ENCODE peak calls at places on chromosomes 12 and 14, in ten cellular contexts. One of them, this sample, is unnamed.

GRCh38 chr12:67433393-67434175 is 164.4 kb downstream of the CAND1 start:
- DNase-seq in lung microvascular endothelial cell: no peak
- DNase-seq in NCI-H2081: no peak
- DNase-seq in H54: peak
- DNase-seq in NCI-H1048: no peak
- DNase-seq in activated naive CD8-positive, alpha-beta T cell treated with anti-CD3 and anti-CD28 coated beads, Interleukin-2, amount 10 ng/mL, durations not matched to agents 7 days and 5 days: no peak
- DNase-seq in NCI-H1694: no peak
- DNase-seq in GM04504: no peak
- DNase-seq in AG04450: no peak
- DNase-seq in tibial nerve: no peak
- DNase-seq in this sample: no peak

GRCh38 chr12:57091633-57092528 is 3.0 kb downstream of the NAB2 start:
- DNase-seq in lung microvascular endothelial cell: no peak
- DNase-seq in NCI-H2081: no peak
- DNase-seq in H54: no peak
- DNase-seq in NCI-H1048: no peak
- DNase-seq in activated naive CD8-positive, alpha-beta T cell treated with anti-CD3 and anti-CD28 coated beads, Interleukin-2, amount 10 ng/mL, durations not matched to agents 7 days and 5 days: no peak
- DNase-seq in NCI-H1694: no peak
- DNase-seq in GM04504: no peak
- DNase-seq in AG04450: no peak
- DNase-seq in tibial nerve: no peak
- DNase-seq in this sample: no peak

GRCh38 chr14:95666450-95666849 is 19.8 kb upstream of the TCL1B start:
- DNase-seq in lung microvascular endothelial cell: no peak
- DNase-seq in NCI-H2081: no peak
- DNase-seq in H54: no peak
- DNase-seq in NCI-H1048: no peak
- DNase-seq in activated naive CD8-positive, alpha-beta T cell treated with anti-CD3 and anti-CD28 coated beads, Interleukin-2, amount 10 ng/mL, durations not matched to agents 7 days and 5 days: no peak
- DNase-seq in NCI-H1694: no peak
- DNase-seq in GM04504: no peak
- DNase-seq in AG04450: no peak
- DNase-seq in tibial nerve: no peak
- DNase-seq in this sample: no peak

GRCh38 chr14:32142754-32143437 is 58.9 kb upstream of the RNU6-7 start:
- DNase-seq in lung microvascular endothelial cell: no peak
- DNase-seq in NCI-H2081: no peak
- DNase-seq in H54: no peak
- DNase-seq in NCI-H1048: no peak
- DNase-seq in activated naive CD8-positive, alpha-beta T cell treated with anti-CD3 and anti-CD28 coated beads, Interleukin-2, amount 10 ng/mL, durations not matched to agents 7 days and 5 days: no peak
- DNase-seq in NCI-H1694: no peak
- DNase-seq in GM04504: no peak
- DNase-seq in AG04450: no peak
- DNase-seq in tibial nerve: no peak
- DNase-seq in this sample: no peak

GRCh38 chr12:117105902-117106301 is 6.7 kb upstream of the TESC start:
- DNase-seq in lung microvascular endothelial cell: no peak
- DNase-seq in NCI-H2081: no peak
- DNase-seq in H54: no peak
- DNase-seq in NCI-H1048: no peak
- DNase-seq in activated naive CD8-positive, alpha-beta T cell treated with anti-CD3 and anti-CD28 coated beads, Interleukin-2, amount 10 ng/mL, durations not matched to agents 7 days and 5 days: no peak
- DNase-seq in NCI-H1694: no peak
- DNase-seq in GM04504: no peak
- DNase-seq in AG04450: no peak
- DNase-seq in tibial nerve: no peak
- DNase-seq in this sample: no peak

GRCh38 chr12:81450920-81451739 is 308.0 kb downstream of the PPFIA2 start:
- DNase-seq in lung microvascular endothelial cell: peak
- DNase-seq in NCI-H2081: peak
- DNase-seq in H54: peak
- DNase-seq in NCI-H1048: peak
- DNase-seq in activated naive CD8-positive, alpha-beta T cell treated with anti-CD3 and anti-CD28 coated beads, Interleukin-2, amount 10 ng/mL, durations not matched to agents 7 days and 5 days: no peak
- DNase-seq in NCI-H1694: peak
- DNase-seq in GM04504: peak
- DNase-seq in AG04450: peak
- DNase-seq in tibial nerve: peak
- DNase-seq in this sample: no peak

GRCh38 chr12:124732275-124733075 is 131.2 kb downstream of the SCARB1 start:
- DNase-seq in lung microvascular endothelial cell: no peak
- DNase-seq in NCI-H2081: no peak
- DNase-seq in H54: no peak
- DNase-seq in NCI-H1048: no peak
- DNase-seq in activated naive CD8-positive, alpha-beta T cell treated with anti-CD3 and anti-CD28 coated beads, Interleukin-2, amount 10 ng/mL, durations not matched to agents 7 days and 5 days: no peak
- DNase-seq in NCI-H1694: no peak
- DNase-seq in GM04504: no peak
- DNase-seq in AG04450: no peak
- DNase-seq in tibial nerve: no peak
- DNase-seq in this sample: no peak

GRCh38 chr12:57902371-57903042 is 38.9 kb upstream of the ATP23 start:
- DNase-seq in lung microvascular endothelial cell: no peak
- DNase-seq in NCI-H2081: no peak
- DNase-seq in H54: no peak
- DNase-seq in NCI-H1048: no peak
- DNase-seq in activated naive CD8-positive, alpha-beta T cell treated with anti-CD3 and anti-CD28 coated beads, Interleukin-2, amount 10 ng/mL, durations not matched to agents 7 days and 5 days: no peak
- DNase-seq in NCI-H1694: no peak
- DNase-seq in GM04504: no peak
- DNase-seq in AG04450: no peak
- DNase-seq in tibial nerve: no peak
- DNase-seq in this sample: no peak

GRCh38 chr12:24304285-24304684 is 354.8 kb upstream of the SOX5 start:
- DNase-seq in lung microvascular endothelial cell: no peak
- DNase-seq in NCI-H2081: no peak
- DNase-seq in H54: no peak
- DNase-seq in NCI-H1048: no peak
- DNase-seq in activated naive CD8-positive, alpha-beta T cell treated with anti-CD3 and anti-CD28 coated beads, Interleukin-2, amount 10 ng/mL, durations not matched to agents 7 days and 5 days: no peak
- DNase-seq in NCI-H1694: no peak
- DNase-seq in GM04504: no peak
- DNase-seq in AG04450: no peak
- DNase-seq in tibial nerve: no peak
- DNase-seq in this sample: no peak

GRCh38 chr14:93331375-93332031 is 1.3 kb downstream of the BTBD7 start:
- DNase-seq in lung microvascular endothelial cell: peak
- DNase-seq in NCI-H2081: no peak
- DNase-seq in H54: no peak
- DNase-seq in NCI-H1048: no peak
- DNase-seq in activated naive CD8-positive, alpha-beta T cell treated with anti-CD3 and anti-CD28 coated beads, Interleukin-2, amount 10 ng/mL, durations not matched to agents 7 days and 5 days: no peak
- DNase-seq in NCI-H1694: no peak
- DNase-seq in GM04504: no peak
- DNase-seq in AG04450: no peak
- DNase-seq in tibial nerve: no peak
- DNase-seq in this sample: no peak

This sample was measured in uterus.